ENCODE peak calls at places on chromosomes 12 and 14, in six cellular contexts. I is iPS DF 6.9, J is pancreas, X is neural progenitor cell, G is A549, Z is esophagus squamous epithelium. S is an unnamed sample.

GRCh38 chr14:58718226-58718625 is 80.5 kb downstream of the DACT1 start:
- DNase-seq in J (no peak), G (no peak), Z (no peak), I (no peak), X (no peak), S (no peak)

GRCh38 chr12:131194166-131194565 is 240.5 kb downstream of the ADGRD1 start:
- DNase-seq in G (peak), Z (no peak), X (no peak), I (no peak), J (no peak), S (no peak)

GRCh38 chr12:76025601-76026575 is 5.7 kb downstream of the PHLDA1 start:
- DNase-seq in Z (no peak), X (no peak), I (no peak), J (no peak), G (peak), S (peak)

GRCh38 chr14:68013326-68013725 is 193.7 kb downstream of the RAD51B start:
- DNase-seq in X (no peak), Z (no peak), G (no peak), J (no peak), I (no peak), S (no peak)

GRCh38 chr12:48803693-48804092 is 14.6 kb upstream of the CACNB3 start:
- DNase-seq in J (no peak), I (no peak), G (no peak), X (no peak), Z (no peak), S (no peak)

GRCh38 chr12:58346032-58346632 is 404.8 kb downstream of the ATP23 start:
- DNase-seq in G (peak), Z (no peak), I (no peak), J (no peak), X (peak), S (peak)

GRCh38 chr14:63992858-63993257 is 140.1 kb downstream of the SYNE2 start:
- DNase-seq in J (no peak), Z (no peak), I (no peak), G (no peak), X (no peak), S (no peak)

GRCh38 chr14:99118946-99119345 is 153.1 kb downstream of the BCL11B start:
- DNase-seq in J (no peak), I (no peak), X (no peak), Z (no peak), G (no peak), S (no peak)

GRCh38 chr12:34401659-34402227 is 379.4 kb downstream of the ALG10 start:
- DNase-seq in G (no peak), J (peak), Z (no peak), I (no peak), X (no peak), S (no peak)

GRCh38 chr12:1837541-1838206 is 17.3 kb downstream of the LRTM2 start:
- DNase-seq in I (no peak), X (no peak), J (peak), G (peak), Z (no peak), S (no peak)

GRCh38 chr12:13980548-13981295 is 680 bp downstream of the GRIN2B start:
- DNase-seq in I (no peak), G (peak), Z (no peak), J (peak), X (peak), S (no peak)

GRCh38 chr12:104315326-104316224 is 12.0 kb downstream of the EID3 start:
- DNase-seq in X (no peak), I (no peak), Z (no peak), J (no peak), G (no peak), S (no peak)

GRCh38 chr12:92340441-92341332 is 195.0 kb upstream of the BTG1 start:
- DNase-seq in X (no peak), I (no peak), G (no peak), Z (no peak), J (no peak), S (no peak)

GRCh38 chr12:24081581-24081980 is 132.1 kb upstream of the SOX5 start:
- DNase-seq in J (no peak), Z (no peak), G (no peak), X (peak), I (no peak), S (no peak)

GRCh38 chr12:1776139-1776975 is 44.0 kb upstream of the LRTM2 start:
- DNase-seq in J (no peak), G (peak), I (no peak), Z (no peak), X (peak), S (no peak)

GRCh38 chr12:27499377-27499776 is 24.6 kb upstream of the PPFIBP1 start:
- DNase-seq in Z (no peak), X (no peak), I (no peak), J (no peak), G (no peak), S (no peak)

GRCh38 chr14:100747021-100747586 is 20.4 kb downstream of the DLK1 start:
- DNase-seq in I (no peak), X (no peak), J (no peak), Z (no peak), G (peak), S (no peak)

GRCh38 chr12:28517101-28517500 is 326.8 kb downstream of the CCDC91 start:
- DNase-seq in X (no peak), Z (no peak), J (no peak), G (no peak), I (no peak), S (no peak)

GRCh38 chr14:53432378-53432802 is 279.3 kb upstream of the DDHD1 start:
- DNase-seq in I (peak), G (peak), X (peak), J (no peak), Z (no peak), S (peak)

GRCh38 chr12:9039397-9039977 is 50.1 kb downstream of the KLRG1 start:
- DNase-seq in Z (no peak), I (no peak), J (no peak), G (peak), X (peak), S (peak)

GRCh38 chr12:109581856-109582255 is 8.3 kb downstream of the MVK start:
- DNase-seq in J (peak), G (no peak), Z (no peak), X (no peak), I (no peak), S (peak)

GRCh38 chr12:24554612-24555300 is 394.1 kb downstream of the BCAT1 start:
- DNase-seq in I (no peak), J (no peak), Z (no peak), X (no peak), G (no peak), S (no peak)

GRCh38 chr14:69004731-69005431 is 25.8 kb upstream of the ACTN1 start:
- DNase-seq in I (no peak), X (no peak), J (no peak), Z (no peak), G (no peak), S (peak)

GRCh38 chr14:23154876-23155587 is 28.4 kb downstream of the SLC7A8 start:
- DNase-seq in J (peak), I (no peak), Z (no peak), X (peak), G (peak), S (peak)

GRCh38 chr12:108457734-108458361 is 57.2 kb upstream of the FICD start:
- DNase-seq in X (no peak), G (no peak), Z (no peak), I (no peak), J (no peak), S (no peak)

GRCh38 chr14:98494582-98494981 is 777.4 kb downstream of the BCL11B start:
- DNase-seq in I (no peak), G (peak), X (no peak), Z (no peak), J (no peak), S (no peak)

GRCh38 chr14:76292561-76292960 is 83.4 kb upstream of the ESRRB start:
- DNase-seq in I (no peak), X (no peak), J (no peak), G (no peak), Z (no peak), S (no peak)

GRCh38 chr14:38255408-38255672 is 553 bp downstream of the CLEC14A start:
- DNase-seq in J (peak), G (peak), I (no peak), X (no peak), Z (no peak), S (no peak)

GRCh38 chr14:99838555-99839193 is 45.5 kb downstream of the EML1 start:
- DNase-seq in J (no peak), G (peak), X (peak), I (peak), Z (no peak), S (peak)

GRCh38 chr12:53223391-53224267 is 8.4 kb downstream of the RARG start:
- DNase-seq in Z (no peak), J (no peak), G (no peak), X (peak), I (no peak), S (peak)

GRCh38 chr12:3523058-3523457 is 32.1 kb downstream of the PRMT8 start:
- DNase-seq in J (no peak), X (no peak), I (no peak), G (no peak), Z (no peak), S (no peak)

GRCh38 chr14:32934891-32935633 is 3.6 kb upstream of the NPAS3 start:
- DNase-seq in X (peak), J (peak), Z (no peak), I (no peak), G (no peak), S (no peak)

GRCh38 chr12:55715833-55716581 is at the start of gene BLOC1S1:
- DNase-seq in X (peak), Z (peak), J (peak), G (peak), I (no peak), S (peak)

GRCh38 chr14:36591482-36591881 is 9.1 kb upstream of the NKX2-8 start:
- DNase-seq in J (no peak), X (no peak), Z (no peak), I (no peak), G (no peak), S (no peak)

GRCh38 chr14:74875941-74876913 is at the start of gene PROX2:
- DNase-seq in X (peak), G (no peak), J (no peak), I (no peak), Z (no peak), S (no peak)
- H3K4me3 ChIP-seq in X (no peak), G (no peak), J (no peak), I (no peak), Z (no peak), S (no peak)

GRCh38 chr12:10553148-10553547 is 47.5 kb downstream of the EIF2S3B start:
- DNase-seq in J (no peak), Z (no peak), G (no peak), I (no peak), X (no peak), S (no peak)
- H3K4me3 ChIP-seq in J (no peak), Z (no peak), G (no peak), I (no peak), X (no peak), S (no peak)

DNA sequence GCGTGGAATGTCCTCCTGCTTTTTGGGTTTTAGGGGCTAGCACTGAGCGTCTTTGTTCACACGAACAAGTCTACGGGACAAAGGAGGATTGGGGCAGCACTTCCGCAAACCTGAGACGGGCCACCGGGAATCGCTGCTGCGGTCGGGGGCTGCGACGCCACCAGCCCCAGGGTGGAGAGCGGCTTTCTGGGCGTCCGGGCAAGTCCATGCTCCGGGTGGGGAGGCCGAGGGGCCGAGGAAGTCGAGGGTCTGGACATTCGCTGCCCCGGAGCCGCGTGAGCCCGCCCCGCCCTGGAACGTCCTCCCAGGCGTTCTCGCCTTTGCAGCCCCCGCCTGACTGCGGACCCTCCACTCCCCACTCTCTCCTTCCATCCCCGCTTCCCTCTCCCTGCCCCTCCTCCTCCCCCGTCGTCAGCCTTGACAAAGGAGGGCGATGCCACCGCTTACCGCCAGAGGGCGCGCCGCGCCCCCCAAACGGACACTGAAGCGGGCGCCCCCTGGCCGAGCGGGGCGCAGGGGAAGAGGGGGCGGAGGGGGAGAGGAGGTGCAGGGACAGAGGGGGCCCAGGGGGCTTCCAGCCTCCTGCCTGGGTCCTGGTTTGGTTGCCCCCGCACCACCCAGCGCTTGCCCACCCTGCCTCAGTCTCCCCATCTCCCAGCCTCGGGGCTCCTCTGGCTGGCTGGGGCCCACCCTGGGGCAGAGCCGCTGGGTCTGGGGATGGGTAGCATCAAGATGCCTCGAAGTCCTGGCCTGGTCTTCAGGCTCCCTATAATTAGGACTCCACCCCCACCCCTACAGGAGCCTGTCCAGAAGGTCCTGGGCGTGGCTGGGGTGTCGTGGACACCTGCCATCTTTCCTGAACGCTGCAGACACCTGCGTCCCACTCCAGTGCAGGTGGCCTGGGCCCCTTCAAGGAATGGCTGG is 39.1 kb upstream of the INF2 start:
- DNase-seq in Z (no peak), J (peak), X (peak), I (peak), G (peak), S (peak)
- H3K4me3 ChIP-seq in Z (peak), J (no peak), X (peak), I (peak), G (peak), S (peak)

GRCh38 chr12:114735680-114736374 is 51.9 kb upstream of the TBX3 start:
- DNase-seq in J (peak), X (peak), I (no peak), G (no peak), Z (no peak), S (no peak)
- H3K4me3 ChIP-seq in J (no peak), X (peak), I (no peak), G (no peak), Z (peak), S (no peak)

GRCh38 chr14:60506462-60506984 is 2.4 kb upstream of the SIX6 start:
- DNase-seq in I (no peak), Z (no peak), G (no peak), J (no peak), X (peak), S (no peak)

GRCh38 chr14:60508707-60509437 is at the start of gene SIX6:
- DNase-seq in Z (no peak), G (no peak), I (no peak), J (peak), X (peak), S (peak)

GRCh38 chr14:60509438-60510253 is 700 bp downstream of the SIX6 start:
- DNase-seq in Z (no peak), I (no peak), G (no peak), X (peak), J (peak), S (no peak)

GRCh38 chr14:60506985-60507829 is 1.7 kb upstream of the SIX6 start:
- DNase-seq in J (no peak), I (no peak), Z (no peak), X (peak), G (no peak), S (no peak)

GRCh38 chr14:60508363-60508706 is 611 bp upstream of the SIX6 start:
- DNase-seq in Z (no peak), X (no peak), J (no peak), G (no peak), I (no peak), S (no peak)
- H3K4me3 ChIP-seq in Z (no peak), X (peak), J (no peak), G (no peak), I (no peak), S (no peak)

GRCh38 chr14:95513261-95513660 is 3.2 kb downstream of the SYNE3 start:
- DNase-seq in X (no peak), I (no peak), Z (no peak), G (no peak), J (no peak), S (no peak)

GRCh38 chr14:95515523-95516517 is 630 bp downstream of the SYNE3 start:
- DNase-seq in X (peak), G (peak), I (no peak), J (peak), Z (no peak), S (peak)

GRCh38 chr14:95516554-95517209 is at the start of gene SYNE3:
- DNase-seq in G (no peak), J (peak), X (peak), I (no peak), Z (no peak), S (peak)

GRCh38 chr14:95515080-95515489 is 1.4 kb downstream of the SYNE3 start:
- DNase-seq in Z (no peak), I (no peak), G (no peak), J (no peak), X (peak), S (no peak)

GRCh38 chr14:95514131-95515079 is 2.0 kb downstream of the SYNE3 start:
- DNase-seq in X (no peak), J (no peak), I (no peak), G (no peak), Z (no peak), S (no peak)
- H3K4me3 ChIP-seq in X (no peak), J (no peak), I (no peak), G (no peak), Z (peak), S (no peak)

GRCh38 chr12:66662729-66663128 is 16.1 kb downstream of the GRIP1 start:
- DNase-seq in G (no peak), X (no peak), Z (no peak), J (no peak), I (no peak), S (peak)

GRCh38 chr12:66664076-66664475 is 14.8 kb downstream of the GRIP1 start:
- DNase-seq in J (no peak), Z (no peak), X (no peak), G (no peak), I (no peak), S (no peak)

GRCh38 chr12:66665416-66665815 is 13.5 kb downstream of the GRIP1 start:
- DNase-seq in Z (no peak), J (no peak), X (no peak), I (no peak), G (no peak), S (no peak)

GRCh38 chr12:66662179-66662578 is 16.7 kb downstream of the GRIP1 start:
- DNase-seq in I (no peak), J (no peak), G (no peak), Z (no peak), X (no peak), S (no peak)

GRCh38 chr12:66663605-66664004 is 15.3 kb downstream of the GRIP1 start:
- DNase-seq in X (no peak), I (no peak), Z (no peak), G (no peak), J (no peak), S (no peak)
- H3K4me3 ChIP-seq in X (no peak), I (no peak), Z (no peak), G (no peak), J (no peak), S (no peak)

DNA sequence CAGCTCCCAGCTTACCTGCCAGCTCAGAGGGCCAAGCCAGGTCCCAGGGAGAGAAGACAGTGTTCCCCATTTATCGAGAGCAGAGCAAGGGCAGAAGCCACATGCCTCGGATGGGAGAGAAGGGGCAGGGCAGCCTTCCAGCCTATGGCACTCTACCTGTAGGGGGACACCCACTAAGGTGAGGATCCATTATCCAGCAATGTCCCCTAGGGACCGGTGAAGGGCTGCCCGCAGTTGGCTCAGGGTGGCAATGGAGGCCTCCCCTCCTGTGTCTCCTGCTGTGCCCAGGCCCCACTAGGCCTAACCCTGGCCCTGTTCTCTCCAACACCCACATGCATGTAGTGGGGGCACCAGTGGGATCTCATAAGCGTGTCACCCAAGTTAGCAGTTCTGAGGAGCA is 4.9 kb upstream of the ASB2 start:
- DNase-seq in X (no peak), I (no peak), G (no peak), Z (no peak), J (peak), S (no peak)
- H3K4me3 ChIP-seq in X (no peak), I (no peak), G (no peak), Z (no peak), J (no peak), S (no peak)

GRCh38 chr12:26406391-26406790 is 211.0 kb downstream of the SSPN start:
- DNase-seq in X (no peak), G (no peak), J (no peak), I (no peak), Z (no peak), S (no peak)
- H3K4me3 ChIP-seq in X (no peak), G (no peak), J (no peak), I (no peak), Z (no peak), S (no peak)

DNA sequence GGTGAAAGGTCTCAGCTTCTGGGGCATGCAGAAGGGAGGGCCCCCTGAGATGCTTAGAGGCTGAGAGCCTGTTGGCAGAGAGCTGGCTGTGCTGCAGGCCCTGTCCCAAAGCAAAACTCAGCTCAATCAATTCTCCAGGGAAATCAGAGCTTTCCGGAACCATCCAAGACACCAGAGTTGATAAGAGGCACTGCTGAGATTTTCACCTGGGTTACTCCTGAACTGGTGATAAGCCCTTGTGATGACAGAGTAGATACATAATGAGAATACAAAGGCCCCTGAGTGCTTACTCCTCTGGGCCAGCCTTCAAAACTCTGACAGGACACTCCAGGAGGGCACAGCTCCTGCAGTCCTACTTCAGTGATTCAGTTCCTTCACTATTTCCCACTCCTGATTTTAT is 63.9 kb downstream of the ARL6IP4 start:
- DNase-seq in I (no peak), G (no peak), X (no peak), Z (no peak), J (no peak), S (no peak)
- H3K4me3 ChIP-seq in I (no peak), G (no peak), X (no peak), Z (no peak), J (no peak), S (no peak)